ENCODE peak calls at places on chromosomes 2 and 18, in five cellular contexts. One of them, this sample, is unnamed.

GRCh38 chr18:59220164-59220783 is 316 bp downstream of the GRP start:
- DNase-seq in HT-29: no peak
- DNase-seq in nucleus accumbens: no peak
- DNase-seq in H9: peak; percentile 45
- DNase-seq in NCI-H524 treated with DMSO at 0.1 percent for 48 hours: no peak
- DNase-seq in this sample: no peak

GRCh38 chr2:48841126-48841525 is 85.6 kb upstream of the LHCGR start:
- DNase-seq in HT-29: no peak
- DNase-seq in nucleus accumbens: no peak
- DNase-seq in H9: no peak
- DNase-seq in NCI-H524 treated with DMSO at 0.1 percent for 48 hours: no peak
- DNase-seq in this sample: no peak

GRCh38 chr2:218396688-218397501 is 2.8 kb upstream of the CTDSP1 start:
- DNase-seq in HT-29: peak; percentile 44
- DNase-seq in nucleus accumbens: peak; percentile 74
- DNase-seq in H9: peak; percentile 55
- DNase-seq in NCI-H524 treated with DMSO at 0.1 percent for 48 hours: peak; percentile 27
- DNase-seq in this sample: no peak

GRCh38 chr2:43262239-43262638 is 35.8 kb upstream of the ZFP36L2 start:
- DNase-seq in HT-29: no peak
- DNase-seq in nucleus accumbens: no peak
- DNase-seq in H9: no peak
- DNase-seq in NCI-H524 treated with DMSO at 0.1 percent for 48 hours: no peak
- DNase-seq in this sample: no peak

GRCh38 chr2:212936572-212936971 is 214.8 kb downstream of the IKZF2 start:
- DNase-seq in HT-29: no peak
- DNase-seq in nucleus accumbens: no peak
- DNase-seq in H9: no peak
- DNase-seq in NCI-H524 treated with DMSO at 0.1 percent for 48 hours: no peak
- DNase-seq in this sample: no peak

GRCh38 chr18:62281684-62282083 is 43.4 kb upstream of the TNFRSF11A start:
- DNase-seq in HT-29: no peak
- DNase-seq in nucleus accumbens: no peak
- DNase-seq in H9: no peak
- DNase-seq in NCI-H524 treated with DMSO at 0.1 percent for 48 hours: no peak
- DNase-seq in this sample: no peak

GRCh38 chr2:150162241-150162942 is 325.1 kb downstream of the RND3 start:
- DNase-seq in HT-29: no peak
- DNase-seq in nucleus accumbens: no peak
- DNase-seq in H9: no peak
- DNase-seq in NCI-H524 treated with DMSO at 0.1 percent for 48 hours: no peak
- DNase-seq in this sample: no peak

GRCh38 chr2:198004921-198005829 is 200.8 kb downstream of the PLCL1 start:
- DNase-seq in HT-29: no peak
- DNase-seq in nucleus accumbens: no peak
- DNase-seq in H9: no peak
- DNase-seq in NCI-H524 treated with DMSO at 0.1 percent for 48 hours: no peak
- DNase-seq in this sample: no peak

GRCh38 chr2:20182241-20182931 is 42.5 kb downstream of the SDC1 start:
- DNase-seq in HT-29: no peak
- DNase-seq in nucleus accumbens: no peak
- DNase-seq in H9: no peak
- DNase-seq in NCI-H524 treated with DMSO at 0.1 percent for 48 hours: no peak
- DNase-seq in this sample: no peak

GRCh38 chr18:34807106-34807796 is 97.2 kb downstream of the DTNA start:
- DNase-seq in HT-29: peak; percentile 54
- DNase-seq in nucleus accumbens: no peak
- DNase-seq in H9: peak; percentile 72
- DNase-seq in NCI-H524 treated with DMSO at 0.1 percent for 48 hours: no peak
- DNase-seq in this sample: peak; percentile 83

GRCh38 chr2:17557596-17557995 is 17.1 kb downstream of the VSNL1 start:
- DNase-seq in HT-29: no peak
- DNase-seq in nucleus accumbens: no peak
- DNase-seq in H9: no peak
- DNase-seq in NCI-H524 treated with DMSO at 0.1 percent for 48 hours: no peak
- DNase-seq in this sample: no peak

This sample was measured in iPS DF 19.7.